ENCODE peak calls at places on chromosome 13, in five cellular contexts. R, E, T, A and W are unnamed samples.

GRCh38 chr13:42395066-42395821 is 123.3 kb downstream of the AKAP11 start:
- DNase-seq in R (no peak), E (no peak), T (no peak), A (no peak), W (no peak)

GRCh38 chr13:106083620-106084350 is 451.7 kb downstream of the EFNB2 start:
- DNase-seq in R (no peak), E (peak), T (peak), A (no peak), W (no peak)

GRCh38 chr13:59834801-59835200 is 328.9 kb downstream of the DIAPH3 start:
- DNase-seq in R (no peak), E (no peak), T (no peak), A (peak), W (no peak)

GRCh38 chr13:99383511-99383921 is 76.3 kb upstream of the GPR183 start:
- DNase-seq in R (no peak), E (no peak), T (no peak), A (no peak), W (peak)

GRCh38 chr13:66689628-66690027 is 540.5 kb downstream of the PCDH9 start:
- DNase-seq in R (no peak), E (no peak), T (peak), A (no peak), W (no peak)

GRCh38 chr13:100608906-100609305 is 20.3 kb upstream of the GGACT start:
- DNase-seq in R (no peak), E (no peak), T (no peak), A (no peak), W (no peak)

GRCh38 chr13:66748712-66749111 is 481.4 kb downstream of the PCDH9 start:
- DNase-seq in R (no peak), E (no peak), T (no peak), A (no peak), W (no peak)

GRCh38 chr13:80274643-80275042 is 66.3 kb downstream of the SPRY2 start:
- DNase-seq in R (no peak), E (no peak), T (no peak), A (no peak), W (no peak)

GRCh38 chr13:84998681-84999080 is 800.5 kb downstream of the SLITRK6 start:
- DNase-seq in R (no peak), E (no peak), T (no peak), A (no peak), W (no peak)

GRCh38 chr13:67224148-67224846 is 5.8 kb downstream of the PCDH9 start:
- DNase-seq in R (peak), E (peak), T (peak), A (peak), W (peak)

GRCh38 chr13:45786293-45786920 is 65.1 kb downstream of the SIAH3 start:
- DNase-seq in R (no peak), E (no peak), T (no peak), A (no peak), W (no peak)

GRCh38 chr13:73351730-73352129 is 292.9 kb downstream of the KLF5 start:
- DNase-seq in R (no peak), E (no peak), T (no peak), A (no peak), W (no peak)